ENCODE peak calls at places on chromosomes 13 and 19, in eight cellular contexts. F is activated CD4-positive, alpha-beta T cell treated with anti-CD3 and anti-CD28 coated beads, Interleukin-2, amount 50 U/mL, for 24 hours; I is right cardiac atrium; T is HT1080; Q is LoVo; D is A673; E is amniotic stem cell; Y is T-helper 17 cell. A is an unnamed sample.

GRCh38 chr13:80906860-80907259 is 565.9 kb upstream of the SPRY2 start:
- DNase-seq in E (no peak), I (no peak), T (no peak), F (no peak), Q (no peak), Y (no peak), D (no peak), A (no peak)

GRCh38 chr19:12664406-12665280 is 1.9 kb downstream of the MAN2B1 start:
- DNase-seq in E (no peak), D (peak; percentile 43), I (no peak), Y (no peak), Q (no peak), T (no peak), F (no peak), A (no peak)

GRCh38 chr19:39310558-39311311 is 9.9 kb downstream of the LRFN1 start:
- DNase-seq in E (no peak), Q (no peak), T (no peak), F (no peak), I (no peak), D (peak; percentile 38), Y (no peak), A (no peak)

GRCh38 chr13:97226013-97226412 is 3.9 kb downstream of the MBNL2 start:
- DNase-seq in T (no peak), F (no peak), E (no peak), Y (no peak), Q (no peak), D (no peak), I (no peak), A (no peak)

GRCh38 chr13:49503951-49504350 is 8.2 kb downstream of the PHF11 start:
- DNase-seq in Q (no peak), D (no peak), I (no peak), Y (no peak), T (no peak), F (no peak), E (no peak), A (no peak)

GRCh38 chr13:28534210-28534609 is 39.3 kb upstream of the FLT1 start:
- DNase-seq in T (no peak), E (no peak), Y (no peak), D (no peak), I (no peak), Q (no peak), F (no peak), A (no peak)

GRCh38 chr13:44903596-44903995 is 85.7 kb downstream of the NUFIP1 start:
- DNase-seq in E (peak; percentile 35), I (peak; percentile 89), F (no peak), D (no peak), Q (no peak), T (no peak), Y (no peak), A (no peak)

GRCh38 chr19:37778613-37779138 is 710 bp downstream of the ZNF573 start:
- DNase-seq in D (peak; percentile 12), F (no peak), T (no peak), E (no peak), Q (no peak), Y (no peak), I (no peak), A (peak; percentile 56)

GRCh38 chr13:65926750-65927171 is 1303.4 kb downstream of the PCDH9 start:
- DNase-seq in E (no peak), I (peak; percentile 11), Y (no peak), D (no peak), F (no peak), T (no peak), Q (no peak), A (peak; percentile 12)

GRCh38 chr13:51865838-51866237 is 4.1 kb downstream of the CCDC70 start:
- DNase-seq in F (no peak), T (no peak), Y (no peak), Q (no peak), D (no peak), E (no peak), I (no peak), A (no peak)

GRCh38 chr13:32659736-32660135 is 73.5 kb downstream of the PDS5B start:
- DNase-seq in Q (no peak), I (no peak), D (no peak), F (no peak), Y (no peak), E (no peak), T (no peak), A (no peak)

GRCh38 chr13:94327318-94327717 is 152.2 kb downstream of the DCT start:
- DNase-seq in Y (no peak), D (no peak), T (no peak), Q (no peak), F (no peak), E (no peak), I (no peak), A (no peak)

GRCh38 chr19:55497777-55498176 is 9.5 kb downstream of the SSC5D start:
- DNase-seq in T (no peak), E (no peak), I (no peak), Y (no peak), F (no peak), D (no peak), Q (no peak), A (no peak)

GRCh38 chr19:14102756-14103155 is 12.2 kb upstream of the SAMD1 start:
- DNase-seq in E (no peak), F (no peak), T (no peak), Q (no peak), I (no peak), D (no peak), Y (no peak), A (no peak)

GRCh38 chr19:32150605-32151004 is 194.8 kb upstream of the ZNF507 start:
- DNase-seq in D (no peak), T (no peak), Y (no peak), F (no peak), E (no peak), Q (no peak), I (no peak), A (no peak)

GRCh38 chr13:89910166-89910565 is 1437.3 kb upstream of the MIR17HG start:
- DNase-seq in T (no peak), F (no peak), Y (no peak), D (no peak), I (no peak), Q (no peak), E (no peak), A (no peak)

GRCh38 chr13:22926176-22927007 is 254.4 kb upstream of the SGCG start:
- DNase-seq in Y (no peak), E (no peak), Q (no peak), D (no peak), T (no peak), F (no peak), I (peak; percentile 85), A (no peak)

GRCh38 chr19:38277549-38277948 is 13.2 kb downstream of the SPINT2 start:
- DNase-seq in F (no peak), Q (no peak), I (no peak), T (no peak), E (no peak), D (no peak), Y (no peak), A (no peak)

GRCh38 chr13:92074658-92075057 is 676.2 kb downstream of the GPC5 start:
- DNase-seq in F (no peak), T (no peak), Q (peak; percentile 2), E (no peak), I (no peak), D (peak; percentile 48), Y (no peak), A (no peak)

GRCh38 chr13:46647514-46648065 is 94.6 kb downstream of the LRCH1 start:
- DNase-seq in T (no peak), E (no peak), D (no peak), F (no peak), Q (no peak), I (no peak), Y (no peak), A (no peak)

GRCh38 chr19:40596608-40597328 is 4.4 kb upstream of the LTBP4 start:
- DNase-seq in Y (no peak), T (peak; percentile 51), E (no peak), I (peak; percentile 81), D (no peak), F (no peak), Q (no peak), A (no peak)

GRCh38 chr13:50809133-50810090 is 34.1 kb downstream of the DLEU7 start:
- DNase-seq in Q (no peak), Y (no peak), E (no peak), D (no peak), I (no peak), F (no peak), T (no peak), A (no peak)

GRCh38 chr19:2334986-2335846 is 6.7 kb downstream of the SPPL2B start:
- DNase-seq in I (no peak), T (no peak), D (no peak), Y (no peak), F (no peak), E (no peak), Q (no peak), A (no peak)

GRCh38 chr19:31444931-31445330 is 95.7 kb upstream of the TSHZ3 start:
- DNase-seq in T (no peak), Q (no peak), E (no peak), D (no peak), I (no peak), F (no peak), Y (no peak), A (no peak)

GRCh38 chr13:35448465-35448864 is 28.0 kb downstream of the MAB21L1 start:
- DNase-seq in I (no peak), Q (no peak), T (no peak), D (peak; percentile 1), E (no peak), F (no peak), Y (no peak), A (no peak)

GRCh38 chr19:55442372-55443044 is 592 bp downstream of the SHISA7 start:
- DNase-seq in T (no peak), Y (no peak), D (no peak), F (no peak), E (no peak), Q (no peak), I (no peak), A (no peak)

GRCh38 chr13:92626274-92626673 is 600.3 kb upstream of the GPC6 start:
- DNase-seq in E (no peak), F (no peak), Q (no peak), T (no peak), D (no peak), I (no peak), Y (no peak), A (no peak)

GRCh38 chr19:57829316-57829715 is 783 bp upstream of the ZNF587B start:
- DNase-seq in E (no peak), I (no peak), Y (no peak), D (no peak), T (no peak), F (no peak), Q (no peak), A (no peak)

GRCh38 chr19:4089400-4089908 is 22.8 kb upstream of the ZBTB7A start:
- DNase-seq in T (no peak), D (no peak), Q (no peak), E (no peak), I (no peak), Y (no peak), F (no peak), A (peak; percentile 76)

GRCh38 chr19:35436477-35437141 is 11.4 kb upstream of the FFAR2 start:
- DNase-seq in Y (no peak), I (no peak), Q (peak; percentile 64), F (no peak), E (no peak), T (peak; percentile 66), D (peak; percentile 63), A (peak; percentile 86)

GRCh38 chr19:29277107-29277506 is 64.2 kb upstream of the UQCRFS1 start:
- DNase-seq in Y (peak; percentile 30), F (peak; percentile 28), D (no peak), I (no peak), Q (no peak), T (peak; percentile 80), E (no peak), A (peak; percentile 76)

GRCh38 chr13:76516013-76516412 is 370.2 kb downstream of the KCTD12 start:
- DNase-seq in I (no peak), T (peak; percentile 95), D (no peak), Y (no peak), F (no peak), E (peak; percentile 41), Q (no peak), A (no peak)

GRCh38 chr13:30552567-30552966 is 65.2 kb upstream of the USPL1 start:
- DNase-seq in Y (no peak), E (no peak), F (no peak), T (no peak), I (no peak), Q (no peak), D (no peak), A (no peak)

GRCh38 chr13:100464006-100464405 is 124.6 kb downstream of the GGACT start:
- DNase-seq in F (no peak), T (no peak), Y (no peak), I (no peak), D (no peak), E (no peak), Q (no peak), A (no peak)

A was measured in HL-60.